ENCODE peak calls at places on chromosome 22, in five cellular contexts. One of them, this sample, is unnamed. For H3K4me1, the result is how much of the 10 kb centered on the place peaks cover.

GRCh38 chr22:49373801-49374226 is 453.9 kb downstream of the BRD1 start:
- DNase-seq in stomach: peak
- DNase-seq in breast epithelium: no peak
- DNase-seq in HCT116: no peak
- DNase-seq in HepG2: no peak
- DNase-seq in this sample: no peak

GRCh38 chr22:43400449-43400848 is 11.4 kb upstream of the MPPED1 start:
- DNase-seq in HepG2: no peak
- DNase-seq in HCT116: no peak
- DNase-seq in stomach: no peak
- DNase-seq in breast epithelium: no peak
- DNase-seq in this sample: no peak

GRCh38 chr22:29156507-29156906 is 49.2 kb upstream of the EMID1 start:
- DNase-seq in stomach: no peak
- DNase-seq in breast epithelium: no peak
- DNase-seq in HepG2: peak
- DNase-seq in HCT116: no peak
- DNase-seq in this sample: no peak

GRCh38 chr22:33677536-33677935 is 242.7 kb downstream of the LARGE1 start:
- DNase-seq in breast epithelium: no peak
- DNase-seq in stomach: no peak
- DNase-seq in HepG2: no peak
- DNase-seq in HCT116: no peak
- DNase-seq in this sample: no peak

GRCh38 chr22:42419328-42419881 is 12.8 kb downstream of the NFAM1 start:
- DNase-seq in HCT116: no peak
- DNase-seq in breast epithelium: no peak
- DNase-seq in stomach: no peak
- DNase-seq in HepG2: no peak
- DNase-seq in this sample: no peak

GRCh38 chr22:29093501-29093921 is 20.7 kb downstream of the KREMEN1 start:
- DNase-seq in HepG2: no peak
- DNase-seq in breast epithelium: no peak
- DNase-seq in stomach: no peak
- DNase-seq in HCT116: no peak
- DNase-seq in this sample: no peak

GRCh38 chr22:41146573-41146972 is 54.2 kb downstream of the EP300 start:
- DNase-seq in HCT116: no peak
- DNase-seq in HepG2: no peak
- DNase-seq in breast epithelium: no peak
- DNase-seq in stomach: no peak
- DNase-seq in this sample: no peak

GRCh38 chr22:17884951-17885350 is 110.7 kb upstream of the BID start:
- DNase-seq in breast epithelium: no peak
- DNase-seq in HCT116: no peak
- DNase-seq in stomach: no peak
- DNase-seq in HepG2: no peak
- DNase-seq in this sample: no peak

GRCh38 chr22:39937881-39938280 is 22.3 kb upstream of the TMA7B start:
- DNase-seq in HepG2: no peak
- DNase-seq in HCT116: no peak
- DNase-seq in stomach: no peak
- DNase-seq in breast epithelium: no peak
- DNase-seq in this sample: no peak

GRCh38 chr22:19483481-19484244 is 3.9 kb downstream of the CDC45 start:
- DNase-seq in breast epithelium: no peak
- DNase-seq in HCT116: no peak
- DNase-seq in HepG2: no peak
- DNase-seq in stomach: no peak
- DNase-seq in this sample: no peak

GRCh38 chr22:20169253-20169822 is 18.5 kb upstream of the CCDC188 start:
- DNase-seq in breast epithelium: no peak
- DNase-seq in HCT116: no peak
- DNase-seq in HepG2: no peak
- DNase-seq in stomach: no peak
- DNase-seq in this sample: no peak

GRCh38 chr22:29031236-29031982 is 30.2 kb downstream of the C22orf31 start:
- DNase-seq in breast epithelium: peak
- DNase-seq in HepG2: peak
- DNase-seq in stomach: peak
- DNase-seq in HCT116: peak
- DNase-seq in this sample: no peak

GRCh38 chr22:23246982-23247766 is 66.9 kb downstream of the BCR start:
- DNase-seq in HCT116: no peak
- DNase-seq in HepG2: peak
- DNase-seq in stomach: no peak
- DNase-seq in breast epithelium: no peak
- DNase-seq in this sample: no peak

GRCh38 chr22:40361100-40361499 is 9.3 kb upstream of the SGSM3 start:
- DNase-seq in HepG2: no peak
- DNase-seq in HCT116: no peak
- DNase-seq in stomach: no peak
- DNase-seq in breast epithelium: no peak
- DNase-seq in this sample: no peak

GRCh38 chr22:38570841-38571364 is 920 bp upstream of the DMC1 start:
- DNase-seq in HCT116: peak
- DNase-seq in HepG2: no peak
- DNase-seq in breast epithelium: peak
- DNase-seq in stomach: peak
- DNase-seq in this sample: no peak

GRCh38 chr22:49146511-49146910 is 681.2 kb downstream of the BRD1 start:
- DNase-seq in stomach: no peak
- DNase-seq in HCT116: no peak
- DNase-seq in breast epithelium: no peak
- DNase-seq in HepG2: no peak
- DNase-seq in this sample: no peak

GRCh38 chr22:42608481-42609361 is 6.0 kb downstream of the POLDIP3 start:
- DNase-seq in HepG2: no peak
- DNase-seq in stomach: no peak
- DNase-seq in breast epithelium: no peak
- DNase-seq in HCT116: no peak
- DNase-seq in this sample: no peak

GRCh38 chr22:50191041-50191740 is 5.5 kb downstream of the TRABD start:
- DNase-seq in HepG2: no peak
- DNase-seq in breast epithelium: no peak
- DNase-seq in HCT116: no peak
- DNase-seq in stomach: peak
- DNase-seq in this sample: peak

GRCh38 chr22:39517470-39517869 is 2.9 kb upstream of the ATF4 start:
- DNase-seq in breast epithelium: no peak
- DNase-seq in stomach: no peak
- DNase-seq in HCT116: no peak
- DNase-seq in HepG2: no peak
- DNase-seq in this sample: no peak

GRCh38 chr22:28799834-28800307 is 498 bp downstream of the XBP1 start:
- DNase-seq in HCT116: no peak
- DNase-seq in HepG2: no peak
- DNase-seq in stomach: peak
- DNase-seq in breast epithelium: peak
- DNase-seq in this sample: no peak

GRCh38 chr22:43637267-43637666 is 174.8 kb downstream of the EFCAB6 start:
- DNase-seq in HCT116: no peak
- DNase-seq in HepG2: peak
- DNase-seq in breast epithelium: no peak
- DNase-seq in stomach: no peak
- DNase-seq in this sample: no peak

GRCh38 chr22:43861529-43861928 is 784 bp downstream of the SULT4A1 start:
- DNase-seq in stomach: no peak
- DNase-seq in HepG2: no peak
- DNase-seq in breast epithelium: no peak
- DNase-seq in HCT116: no peak
- DNase-seq in this sample: no peak

GRCh38 chr22:28629420-28630184 is 50.0 kb downstream of the TTC28 start:
- DNase-seq in breast epithelium: no peak
- DNase-seq in HCT116: peak
- DNase-seq in HepG2: peak
- DNase-seq in stomach: no peak
- DNase-seq in this sample: no peak

GRCh38 chr22:47629273-47629711 is 866.8 kb downstream of the TBC1D22A start:
- DNase-seq in stomach: peak
- DNase-seq in HCT116: no peak
- DNase-seq in HepG2: no peak
- DNase-seq in breast epithelium: peak
- DNase-seq in this sample: no peak

GRCh38 chr22:30375312-30375849 is 11.8 kb downstream of the RNF215 start:
- DNase-seq in HepG2: no peak
- DNase-seq in breast epithelium: no peak
- DNase-seq in HCT116: no peak
- DNase-seq in stomach: no peak
- DNase-seq in this sample: no peak

GRCh38 chr22:32202539-32203180 is 2.2 kb downstream of the RFPL2 start:
- DNase-seq in HCT116: peak
- DNase-seq in stomach: peak
- DNase-seq in HepG2: peak
- DNase-seq in breast epithelium: no peak
- DNase-seq in this sample: no peak

GRCh38 chr22:39278040-39278439 is 33.3 kb upstream of the PDGFB start:
- DNase-seq in stomach: no peak
- DNase-seq in HCT116: no peak
- DNase-seq in HepG2: no peak
- DNase-seq in breast epithelium: no peak
- DNase-seq in this sample: no peak

GRCh38 chr22:24426859-24427499 is 420 bp upstream of the ADORA2A start:
- DNase-seq in stomach: no peak
- DNase-seq in HepG2: no peak
- DNase-seq in HCT116: no peak
- DNase-seq in breast epithelium: no peak
- DNase-seq in this sample: no peak
- H3K4me1 ChIP-seq in stomach: under half
- H3K4me1 ChIP-seq in HepG2: under half
- H3K4me1 ChIP-seq in HCT116: under half
- H3K4me1 ChIP-seq in breast epithelium: under half
- H3K4me1 ChIP-seq in this sample: under half

GRCh38 chr22:37566329-37566837 is 6.1 kb downstream of the CDC42EP1 start:
- DNase-seq in HepG2: no peak
- DNase-seq in stomach: no peak
- DNase-seq in HCT116: no peak
- DNase-seq in breast epithelium: no peak
- DNase-seq in this sample: no peak

GRCh38 chr22:37564111-37564711 is 3.9 kb downstream of the CDC42EP1 start:
- DNase-seq in HCT116: no peak
- DNase-seq in breast epithelium: no peak
- DNase-seq in stomach: no peak
- DNase-seq in HepG2: no peak
- DNase-seq in this sample: no peak

GRCh38 chr22:37567991-37568390 is 7.7 kb downstream of the CDC42EP1 start:
- DNase-seq in HCT116: no peak
- DNase-seq in HepG2: no peak
- DNase-seq in breast epithelium: no peak
- DNase-seq in stomach: no peak
- DNase-seq in this sample: no peak

GRCh38 chr22:37566903-37567798 is 6.9 kb downstream of the CDC42EP1 start:
- DNase-seq in HepG2: peak
- DNase-seq in stomach: peak
- DNase-seq in HCT116: peak
- DNase-seq in breast epithelium: peak
- DNase-seq in this sample: no peak

DNA sequence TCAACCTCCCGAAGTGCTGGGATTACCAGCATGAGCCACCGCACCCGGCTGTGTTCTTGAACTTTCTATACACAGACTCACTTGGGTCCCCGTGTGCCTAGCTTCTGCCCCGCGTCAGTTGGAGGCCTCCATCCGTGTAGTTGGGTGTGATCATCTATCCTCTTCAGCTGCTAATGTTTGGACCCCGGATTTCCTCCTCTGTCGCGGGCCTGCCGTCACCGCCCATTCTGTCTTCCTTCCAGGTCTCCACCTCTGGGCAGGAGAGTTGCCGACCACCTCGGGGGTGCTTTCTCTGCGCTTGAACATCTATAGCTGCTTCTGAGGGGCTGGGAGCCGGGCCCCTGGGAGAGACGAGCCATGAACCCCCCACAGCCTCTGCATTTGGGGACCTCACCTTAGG is 5.5 kb downstream of the CDC42EP1 start:
- DNase-seq in stomach: no peak
- DNase-seq in breast epithelium: no peak
- DNase-seq in HepG2: no peak
- DNase-seq in HCT116: no peak
- DNase-seq in this sample: no peak
- H3K4me3 ChIP-seq in stomach: no peak
- H3K4me3 ChIP-seq in breast epithelium: no peak
- H3K4me3 ChIP-seq in HepG2: no peak
- H3K4me3 ChIP-seq in HCT116: no peak
- H3K4me3 ChIP-seq in this sample: no peak

GRCh38 chr22:35354068-35354467 is 26.8 kb upstream of the HMOX1 start:
- DNase-seq in HCT116: no peak
- DNase-seq in breast epithelium: no peak
- DNase-seq in HepG2: no peak
- DNase-seq in stomach: no peak
- DNase-seq in this sample: no peak

GRCh38 chr22:35349704-35350538 is 31.0 kb upstream of the HMOX1 start:
- DNase-seq in HepG2: no peak
- DNase-seq in breast epithelium: no peak
- DNase-seq in HCT116: no peak
- DNase-seq in stomach: no peak
- DNase-seq in this sample: no peak

GRCh38 chr22:35350539-35351503 is 30.1 kb upstream of the HMOX1 start:
- DNase-seq in HCT116: peak
- DNase-seq in stomach: peak
- DNase-seq in breast epithelium: peak
- DNase-seq in HepG2: peak
- DNase-seq in this sample: peak

GRCh38 chr22:35353318-35353717 is 27.6 kb upstream of the HMOX1 start:
- DNase-seq in stomach: no peak
- DNase-seq in breast epithelium: no peak
- DNase-seq in HCT116: no peak
- DNase-seq in HepG2: no peak
- DNase-seq in this sample: no peak

GRCh38 chr22:35352214-35353111 is 28.4 kb upstream of the HMOX1 start:
- DNase-seq in stomach: peak
- DNase-seq in HepG2: peak
- DNase-seq in breast epithelium: no peak
- DNase-seq in HCT116: no peak
- DNase-seq in this sample: peak
- TF ChIP-seq POLR2A in stomach: no peak
- TF ChIP-seq POLR2A in HepG2: no peak
- TF ChIP-seq POLR2A in breast epithelium: no peak
- TF ChIP-seq POLR2A in HCT116: no peak
- TF ChIP-seq POLR2A in this sample: peak

GRCh38 chr22:45600791-45601730 is 70.6 kb upstream of the ATXN10 start:
- DNase-seq in breast epithelium: no peak
- DNase-seq in HCT116: no peak
- DNase-seq in HepG2: no peak
- DNase-seq in stomach: no peak
- DNase-seq in this sample: no peak

GRCh38 chr22:45602824-45603301 is 68.8 kb upstream of the ATXN10 start:
- DNase-seq in breast epithelium: no peak
- DNase-seq in stomach: no peak
- DNase-seq in HCT116: peak
- DNase-seq in HepG2: peak
- DNase-seq in this sample: no peak

GRCh38 chr22:45602004-45602733 is 69.5 kb upstream of the ATXN10 start:
- DNase-seq in HCT116: no peak
- DNase-seq in stomach: no peak
- DNase-seq in HepG2: no peak
- DNase-seq in breast epithelium: no peak
- DNase-seq in this sample: no peak

GRCh38 chr22:45604239-45604711 is 67.4 kb upstream of the ATXN10 start:
- DNase-seq in HCT116: no peak
- DNase-seq in HepG2: no peak
- DNase-seq in breast epithelium: peak
- DNase-seq in stomach: no peak
- DNase-seq in this sample: no peak

GRCh38 chr22:45603631-45604030 is 68.0 kb upstream of the ATXN10 start:
- DNase-seq in stomach: no peak
- DNase-seq in breast epithelium: no peak
- DNase-seq in HCT116: no peak
- DNase-seq in HepG2: no peak
- DNase-seq in this sample: no peak
- H3K4me1 ChIP-seq in stomach: under half
- H3K4me1 ChIP-seq in breast epithelium: under half
- H3K4me1 ChIP-seq in HCT116: under half
- H3K4me1 ChIP-seq in HepG2: under half
- H3K4me1 ChIP-seq in this sample: under half